ENCODE peak calls at places on chromosomes 3 and 15, in seven cellular contexts. Y is testis, L is K562, Z is IMR-90, X is A549, T is body of pancreas, Q is HCT116. C is an unnamed sample.

GRCh38 chr15:84671211-84671610 is 13.2 kb upstream of the NMB start:
- DNase-seq in Y (no peak), L (no peak), Z (peak), X (no peak), T (no peak), Q (no peak), C (no peak)

GRCh38 chr15:29141206-29141907 is 128.3 kb downstream of the NSMCE3 start:
- DNase-seq in Y (peak), L (no peak), Z (no peak), X (no peak), T (no peak), Q (no peak), C (no peak)

GRCh38 chr3:34037263-34037662 is 238.8 kb downstream of the PDCD6IP start:
- DNase-seq in Y (no peak), L (no peak), Z (no peak), X (no peak), T (no peak), Q (no peak), C (no peak)

GRCh38 chr3:87250009-87250408 is 22.9 kb downstream of the CHMP2B start:
- DNase-seq in Y (no peak), L (no peak), Z (no peak), X (no peak), T (no peak), Q (no peak), C (no peak)

GRCh38 chr15:77599899-77600298 is 32.8 kb downstream of the LINGO1 start:
- DNase-seq in Y (peak), L (peak), Z (peak), X (peak), T (no peak), Q (peak), C (peak)

GRCh38 chr15:62554164-62554563 is 389.1 kb upstream of the C2CD4B start:
- DNase-seq in Y (no peak), L (no peak), Z (no peak), X (no peak), T (no peak), Q (no peak), C (no peak)

GRCh38 chr3:173750095-173750494 is 352.6 kb downstream of the NLGN1 start:
- DNase-seq in Y (no peak), L (no peak), Z (peak), X (no peak), T (no peak), Q (no peak), C (no peak)

GRCh38 chr3:110413291-110413690 is 658.3 kb upstream of the NECTIN3 start:
- DNase-seq in Y (no peak), L (no peak), Z (no peak), X (no peak), T (no peak), Q (no peak), C (no peak)

GRCh38 chr15:71083349-71083748 is 31.9 kb upstream of the THSD4 start:
- DNase-seq in Y (peak), L (no peak), Z (peak), X (no peak), T (no peak), Q (no peak), C (no peak)

GRCh38 chr15:42131826-42132806 is 24.3 kb downstream of the PLA2G4F start:
- DNase-seq in Y (no peak), L (no peak), Z (no peak), X (no peak), T (peak), Q (no peak), C (no peak)

GRCh38 chr15:53974813-53975212 is 3.4 kb upstream of the UNC13C start:
- DNase-seq in Y (no peak), L (no peak), Z (no peak), X (no peak), T (no peak), Q (no peak), C (no peak)

GRCh38 chr15:76996526-76997401 is 1.8 kb downstream of the PSTPIP1 start:
- DNase-seq in Y (peak), L (no peak), Z (peak), X (no peak), T (no peak), Q (no peak), C (peak)

GRCh38 chr3:57048052-57048671 is 12.3 kb upstream of the SPATA12 start:
- DNase-seq in Y (peak), L (no peak), Z (no peak), X (no peak), T (peak), Q (no peak), C (no peak)

GRCh38 chr3:33578325-33579180 is 138.3 kb upstream of the UBP1 start:
- DNase-seq in Y (no peak), L (no peak), Z (peak), X (peak), T (no peak), Q (no peak), C (no peak)

GRCh38 chr3:153029350-153029749 is 132.7 kb upstream of the RAP2B start:
- DNase-seq in Y (no peak), L (peak), Z (peak), X (no peak), T (no peak), Q (no peak), C (no peak)

GRCh38 chr15:82647045-82647834 is at the start of gene CPEB1:
- DNase-seq in Y (peak), L (peak), Z (peak), X (peak), T (peak), Q (no peak), C (peak)

DNA sequence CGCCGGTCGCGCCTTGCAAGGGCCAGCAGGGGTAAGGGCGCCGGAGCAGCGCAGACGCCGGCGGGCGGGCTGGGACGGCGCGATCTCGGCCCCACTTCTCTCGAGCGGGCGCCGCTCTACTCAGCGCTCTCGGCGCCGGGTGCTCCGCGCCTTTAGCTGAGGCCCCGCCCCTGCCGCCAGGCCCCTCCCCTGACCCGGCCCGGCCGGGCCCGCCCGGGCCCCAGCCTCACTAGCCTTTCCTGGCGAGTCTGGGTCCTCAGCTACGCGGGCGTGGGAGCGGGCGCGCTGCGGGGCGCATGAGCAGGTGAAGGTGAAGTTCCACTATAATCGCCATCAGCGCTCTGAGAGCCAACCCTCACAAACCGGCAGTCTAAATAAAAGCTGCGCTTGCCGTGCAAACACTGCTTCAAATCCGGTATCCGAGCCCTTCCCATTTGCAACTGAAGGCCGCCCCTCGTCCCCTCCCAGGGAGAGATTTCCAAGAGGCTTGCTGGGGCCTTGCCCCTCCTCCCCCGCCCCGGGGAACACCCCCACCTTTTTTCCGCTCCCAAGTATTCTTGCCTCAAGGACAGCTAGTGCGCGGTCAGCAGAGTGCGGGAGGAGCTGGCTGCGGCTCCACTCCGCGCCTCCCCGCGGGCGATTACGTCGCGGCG is at the start of gene RPP25:
- DNase-seq in Y (peak), L (peak), Z (peak), X (peak), T (peak), Q (peak), C (no peak)
- TF ChIP-seq POLR2A in Y (no peak), L (peak), Z (no peak), X (peak), T (peak), Q (peak), C (no peak)

DNA sequence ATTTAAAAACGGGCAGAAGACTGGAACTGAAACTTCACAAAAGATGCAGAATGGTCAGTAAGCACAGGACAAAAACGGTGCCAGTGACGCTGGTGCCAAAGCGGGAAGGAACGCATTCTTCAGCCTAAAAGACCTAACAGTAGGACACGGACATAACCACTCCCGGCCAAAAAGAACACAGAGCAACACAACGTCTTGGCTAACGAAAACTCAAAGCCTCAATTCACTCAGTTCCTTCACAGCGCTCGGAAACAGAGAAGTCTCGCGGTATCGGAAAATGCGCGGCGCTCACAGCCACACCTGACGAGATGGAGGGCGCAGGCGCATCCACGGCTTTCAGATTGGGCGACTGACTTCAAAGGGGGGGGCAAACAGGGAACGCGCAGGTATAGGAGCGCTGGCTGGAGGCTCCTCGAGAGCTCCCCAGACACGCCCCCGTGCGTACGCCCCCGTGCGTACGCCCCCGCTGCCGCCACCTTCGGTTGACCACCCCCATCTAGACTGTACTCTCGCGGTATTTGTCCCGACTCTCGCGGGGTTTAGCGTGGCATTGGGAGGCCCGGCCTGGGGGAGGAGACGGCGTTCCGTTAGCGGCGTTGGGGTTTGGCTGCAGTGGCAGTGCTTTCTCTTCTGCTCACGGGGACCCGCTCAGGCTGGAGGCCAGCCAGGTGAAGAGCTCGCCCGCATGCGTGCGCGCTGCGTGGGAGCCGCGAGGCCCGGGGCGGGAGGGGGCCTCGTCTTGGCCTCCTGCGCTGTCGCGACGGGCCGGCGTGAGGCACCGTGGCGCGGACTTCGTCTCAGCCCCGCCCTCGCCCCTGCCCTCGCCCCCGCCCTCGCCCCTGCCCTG is at the start of gene NKTR:
- DNase-seq in Y (peak), L (peak), Z (peak), X (peak), T (peak), Q (peak), C (peak)
- TF ChIP-seq POLR2A in Y (peak), L (peak), Z (peak), X (peak), T (peak), Q (peak), C (peak)

DNA sequence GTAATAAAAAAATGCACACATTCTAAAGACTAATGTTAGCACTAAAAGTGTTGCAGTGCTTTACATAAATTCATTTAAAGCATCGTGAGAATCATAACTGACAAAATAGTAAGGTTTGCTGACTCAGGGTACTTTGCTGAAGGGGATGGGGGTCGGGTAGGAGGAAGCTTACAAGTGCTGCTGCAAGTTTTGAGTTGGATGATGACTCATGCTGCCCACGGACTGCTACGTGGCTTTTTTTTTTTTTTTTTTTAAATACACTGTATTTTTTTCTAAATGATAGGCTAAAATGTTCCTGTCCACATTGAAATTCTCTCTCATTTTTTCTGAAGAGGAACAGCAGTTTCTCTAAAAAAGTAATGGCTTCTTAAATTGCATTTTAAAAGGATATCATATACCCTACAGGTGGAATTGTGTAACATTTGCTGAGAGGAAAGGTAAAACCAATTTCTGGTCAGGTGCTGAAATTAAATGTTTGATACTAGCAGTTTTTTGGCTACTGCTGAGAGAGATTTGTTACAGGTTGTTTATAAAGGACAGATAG is 2.2 kb downstream of the MAPK6 start:
- DNase-seq in Y (peak), L (peak), Z (peak), X (peak), T (peak), Q (peak), C (peak)
- TF ChIP-seq POLR2A in Y (no peak), L (peak), Z (peak), X (no peak), T (peak), Q (no peak), C (no peak)

GRCh38 chr3:185504636-185505035 is 5.8 kb upstream of the TMEM41A start:
- DNase-seq in Y (no peak), L (no peak), Z (no peak), X (no peak), T (no peak), Q (no peak), C (no peak)

GRCh38 chr3:185502987-185503386 is 4.2 kb upstream of the TMEM41A start:
- DNase-seq in Y (no peak), L (peak), Z (no peak), X (no peak), T (peak), Q (no peak), C (no peak)

GRCh38 chr3:185503467-185503975 is 4.7 kb upstream of the TMEM41A start:
- DNase-seq in Y (no peak), L (peak), Z (no peak), X (no peak), T (no peak), Q (no peak), C (no peak)

GRCh38 chr3:185498503-185499396 is at the start of gene TMEM41A:
- DNase-seq in Y (peak), L (peak), Z (peak), X (peak), T (peak), Q (peak), C (peak)
- TF ChIP-seq POLR2A in Y (peak), L (peak), Z (peak), X (peak), T (peak), Q (peak), C (peak)

DNA sequence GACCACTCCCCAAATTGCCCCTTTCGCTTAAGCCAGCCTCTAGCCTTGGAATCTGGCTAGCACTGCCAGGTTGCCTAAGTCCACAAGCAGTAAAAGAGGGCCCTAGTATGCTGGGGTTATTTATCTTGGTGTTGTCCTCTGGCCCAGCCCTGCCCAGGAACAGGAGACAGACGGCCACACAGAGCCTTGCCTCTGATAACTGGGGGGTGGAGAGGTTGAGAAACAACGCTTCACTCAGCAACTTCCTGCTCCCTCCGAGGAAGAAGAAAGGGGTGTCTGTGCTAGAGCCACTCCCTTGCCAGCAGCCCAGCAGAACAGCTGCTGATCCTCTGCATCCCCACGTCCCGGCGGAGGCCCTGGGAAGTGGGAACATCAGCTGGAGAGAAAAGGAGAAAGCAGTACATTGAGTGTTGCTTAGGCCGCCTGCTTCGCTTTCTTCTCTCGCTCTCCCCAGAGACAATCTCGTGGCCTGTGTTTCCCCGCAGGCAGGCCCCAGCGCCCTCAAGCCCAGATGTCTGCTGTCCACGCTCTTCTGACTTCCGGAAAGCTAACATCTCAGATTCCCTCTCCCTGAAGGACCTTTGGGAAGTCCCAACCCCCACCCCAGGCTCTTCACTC is 22.6 kb upstream of the C3orf70 start:
- DNase-seq in Y (peak), L (peak), Z (peak), X (no peak), T (no peak), Q (no peak), C (no peak)
- TF ChIP-seq POLR2A in Y (no peak), L (peak), Z (no peak), X (no peak), T (no peak), Q (no peak), C (no peak)

GRCh38 chr3:12810013-12810780 is 13.7 kb downstream of the CAND2 start:
- DNase-seq in Y (peak), L (peak), Z (peak), X (peak), T (peak), Q (peak), C (peak)
- TF ChIP-seq POLR2A in Y (no peak), L (peak), Z (no peak), X (peak), T (peak), Q (peak), C (peak)

GRCh38 chr3:196528639-196529233 is 13.6 kb upstream of the SMCO1 start:
- DNase-seq in Y (peak), L (peak), Z (peak), X (peak), T (peak), Q (peak), C (peak)
- TF ChIP-seq POLR2A in Y (no peak), L (peak), Z (no peak), X (peak), T (no peak), Q (peak), C (no peak)

GRCh38 chr3:49022751-49023171 is 840 bp downstream of the NDUFAF3 start:
- DNase-seq in Y (no peak), L (no peak), Z (no peak), X (no peak), T (no peak), Q (no peak), C (no peak)

GRCh38 chr3:49025005-49025792 is 3.3 kb downstream of the NDUFAF3 start:
- DNase-seq in Y (no peak), L (no peak), Z (no peak), X (no peak), T (no peak), Q (no peak), C (no peak)

GRCh38 chr3:49025793-49026520 is 3.2 kb downstream of the IMPDH2 start:
- DNase-seq in Y (no peak), L (no peak), Z (no peak), X (no peak), T (no peak), Q (no peak), C (no peak)

GRCh38 chr3:49023775-49024174 is 1.9 kb downstream of the NDUFAF3 start:
- DNase-seq in Y (no peak), L (no peak), Z (no peak), X (no peak), T (no peak), Q (no peak), C (no peak)

GRCh38 chr3:49024449-49024848 is 2.5 kb downstream of the NDUFAF3 start:
- DNase-seq in Y (no peak), L (no peak), Z (no peak), X (no peak), T (no peak), Q (no peak), C (no peak)
- TF ChIP-seq POLR2A in Y (no peak), L (no peak), Z (no peak), X (no peak), T (no peak), Q (peak), C (no peak)